ENCODE peak calls at places on chromosomes 13 and 19, in six cellular contexts. One of them, this sample, is unnamed.

GRCh38 chr19:36255316-36255715 is 40.4 kb downstream of the ZNF146 start:
- DNase-seq in testis: no peak
- DNase-seq in colonic mucosa: no peak
- DNase-seq in GM12865: no peak
- DNase-seq in heart left ventricle: no peak
- DNase-seq in astrocyte of the cerebellum: no peak
- DNase-seq in this sample: no peak

GRCh38 chr19:44745386-44745831 is 3.1 kb upstream of the BCL3 start:
- DNase-seq in astrocyte of the cerebellum: no peak
- DNase-seq in testis: peak
- DNase-seq in colonic mucosa: peak
- DNase-seq in GM12865: no peak
- DNase-seq in heart left ventricle: peak
- DNase-seq in this sample: no peak

GRCh38 chr19:44661904-44662303 is 9.4 kb upstream of the CEACAM19 start:
- DNase-seq in astrocyte of the cerebellum: no peak
- DNase-seq in colonic mucosa: no peak
- DNase-seq in testis: no peak
- DNase-seq in heart left ventricle: no peak
- DNase-seq in GM12865: no peak
- DNase-seq in this sample: no peak

GRCh38 chr13:68125087-68125480 is 894.9 kb upstream of the PCDH9 start:
- DNase-seq in heart left ventricle: no peak
- DNase-seq in colonic mucosa: no peak
- DNase-seq in testis: no peak
- DNase-seq in GM12865: no peak
- DNase-seq in astrocyte of the cerebellum: no peak
- DNase-seq in this sample: no peak

GRCh38 chr19:46298477-46299003 is 1.7 kb downstream of the HIF3A start:
- DNase-seq in colonic mucosa: no peak
- DNase-seq in GM12865: no peak
- DNase-seq in astrocyte of the cerebellum: no peak
- DNase-seq in testis: no peak
- DNase-seq in heart left ventricle: peak
- DNase-seq in this sample: no peak

GRCh38 chr13:113800576-113800926 is 41.5 kb downstream of the TMEM255B start:
- DNase-seq in heart left ventricle: peak
- DNase-seq in GM12865: no peak
- DNase-seq in colonic mucosa: no peak
- DNase-seq in astrocyte of the cerebellum: no peak
- DNase-seq in testis: no peak
- DNase-seq in this sample: no peak

GRCh38 chr13:33927315-33927714 is 109.4 kb downstream of the RFC3 start:
- DNase-seq in GM12865: no peak
- DNase-seq in testis: no peak
- DNase-seq in colonic mucosa: no peak
- DNase-seq in astrocyte of the cerebellum: peak
- DNase-seq in heart left ventricle: no peak
- DNase-seq in this sample: no peak

GRCh38 chr19:47652285-47652684 is 43.4 kb downstream of the BICRA start:
- DNase-seq in testis: no peak
- DNase-seq in colonic mucosa: no peak
- DNase-seq in heart left ventricle: no peak
- DNase-seq in astrocyte of the cerebellum: no peak
- DNase-seq in GM12865: no peak
- DNase-seq in this sample: no peak

GRCh38 chr19:16527971-16528521 is 14.2 kb downstream of the CHERP start:
- DNase-seq in astrocyte of the cerebellum: no peak
- DNase-seq in GM12865: peak
- DNase-seq in testis: peak
- DNase-seq in heart left ventricle: no peak
- DNase-seq in colonic mucosa: no peak
- DNase-seq in this sample: peak

GRCh38 chr19:51460164-51460992 is 2.1 kb upstream of the SIGLEC8 start:
- DNase-seq in astrocyte of the cerebellum: no peak
- DNase-seq in testis: peak
- DNase-seq in colonic mucosa: no peak
- DNase-seq in GM12865: no peak
- DNase-seq in heart left ventricle: no peak
- DNase-seq in this sample: no peak

GRCh38 chr13:110562696-110563462 is 1.4 kb upstream of the RAB20 start:
- DNase-seq in heart left ventricle: no peak
- DNase-seq in GM12865: no peak
- DNase-seq in testis: no peak
- DNase-seq in astrocyte of the cerebellum: no peak
- DNase-seq in colonic mucosa: no peak
- DNase-seq in this sample: no peak

GRCh38 chr13:35789335-35790166 is 313.1 kb upstream of the MAB21L1 start:
- DNase-seq in astrocyte of the cerebellum: no peak
- DNase-seq in GM12865: peak
- DNase-seq in testis: no peak
- DNase-seq in colonic mucosa: no peak
- DNase-seq in heart left ventricle: no peak
- DNase-seq in this sample: peak

GRCh38 chr13:38730332-38730731 is 43.5 kb downstream of the FREM2 start:
- DNase-seq in colonic mucosa: no peak
- DNase-seq in astrocyte of the cerebellum: no peak
- DNase-seq in GM12865: no peak
- DNase-seq in testis: no peak
- DNase-seq in heart left ventricle: no peak
- DNase-seq in this sample: no peak

GRCh38 chr13:27625839-27626238 is 4.1 kb downstream of the POLR1D start:
- DNase-seq in heart left ventricle: no peak
- DNase-seq in colonic mucosa: no peak
- DNase-seq in astrocyte of the cerebellum: no peak
- DNase-seq in GM12865: no peak
- DNase-seq in testis: no peak
- DNase-seq in this sample: no peak

GRCh38 chr19:33024398-33024797 is 40.3 kb downstream of the RHPN2 start:
- DNase-seq in GM12865: no peak
- DNase-seq in heart left ventricle: no peak
- DNase-seq in colonic mucosa: no peak
- DNase-seq in astrocyte of the cerebellum: no peak
- DNase-seq in testis: no peak
- DNase-seq in this sample: no peak

GRCh38 chr19:11295180-11295579 is 780 bp upstream of the TSPAN16 start:
- DNase-seq in heart left ventricle: no peak
- DNase-seq in GM12865: no peak
- DNase-seq in astrocyte of the cerebellum: no peak
- DNase-seq in testis: no peak
- DNase-seq in colonic mucosa: no peak
- DNase-seq in this sample: no peak

GRCh38 chr19:11295665-11296245 is at the start of gene TSPAN16:
- DNase-seq in astrocyte of the cerebellum: no peak
- DNase-seq in testis: no peak
- DNase-seq in heart left ventricle: no peak
- DNase-seq in colonic mucosa: peak
- DNase-seq in GM12865: no peak
- DNase-seq in this sample: no peak

GRCh38 chr19:11299946-11300810 is 4.2 kb downstream of the TSPAN16 start:
- DNase-seq in heart left ventricle: no peak
- DNase-seq in testis: no peak
- DNase-seq in GM12865: no peak
- DNase-seq in astrocyte of the cerebellum: no peak
- DNase-seq in colonic mucosa: no peak
- DNase-seq in this sample: no peak

GRCh38 chr19:11293468-11294389 is 2.2 kb upstream of the TSPAN16 start:
- DNase-seq in heart left ventricle: peak
- DNase-seq in testis: peak
- DNase-seq in GM12865: peak
- DNase-seq in colonic mucosa: peak
- DNase-seq in astrocyte of the cerebellum: peak
- DNase-seq in this sample: peak

DNA sequence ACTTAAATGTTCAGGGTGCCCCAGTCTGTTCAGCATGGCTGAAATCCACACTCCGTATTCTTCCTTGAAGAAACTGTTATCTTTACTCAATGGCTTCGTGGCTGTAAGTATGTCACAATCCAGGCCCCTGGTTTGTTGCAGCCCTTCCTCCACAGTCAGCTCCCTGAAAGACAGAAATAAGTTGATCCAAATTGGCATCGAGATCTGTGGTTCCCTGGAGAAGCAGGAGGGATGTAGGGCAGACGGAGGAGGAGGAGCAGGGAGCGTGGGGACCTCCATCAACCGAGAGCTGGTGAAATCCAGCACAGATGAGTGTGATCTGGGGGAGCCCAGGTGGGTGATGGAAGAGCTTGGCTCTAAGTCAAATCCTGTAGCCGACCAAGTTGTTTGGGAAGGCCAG is 304 bp downstream of the TSPAN16 start:
- DNase-seq in testis: no peak
- DNase-seq in astrocyte of the cerebellum: no peak
- DNase-seq in heart left ventricle: peak
- DNase-seq in GM12865: no peak
- DNase-seq in colonic mucosa: no peak
- DNase-seq in this sample: no peak
- TF ChIP-seq CTCF in testis: no peak
- TF ChIP-seq CTCF in astrocyte of the cerebellum: no peak
- TF ChIP-seq CTCF in heart left ventricle: no peak
- TF ChIP-seq CTCF in GM12865: no peak
- TF ChIP-seq CTCF in colonic mucosa: no peak
- TF ChIP-seq CTCF in this sample: no peak

GRCh38 chr13:30037766-30038165 is 187.3 kb upstream of the UBL3 start:
- DNase-seq in colonic mucosa: no peak
- DNase-seq in heart left ventricle: no peak
- DNase-seq in GM12865: no peak
- DNase-seq in astrocyte of the cerebellum: peak
- DNase-seq in testis: no peak
- DNase-seq in this sample: no peak

GRCh38 chr13:30042272-30042671 is 191.9 kb upstream of the UBL3 start:
- DNase-seq in testis: no peak
- DNase-seq in astrocyte of the cerebellum: no peak
- DNase-seq in GM12865: no peak
- DNase-seq in colonic mucosa: no peak
- DNase-seq in heart left ventricle: no peak
- DNase-seq in this sample: no peak

GRCh38 chr13:30037306-30037705 is 186.9 kb upstream of the UBL3 start:
- DNase-seq in GM12865: no peak
- DNase-seq in heart left ventricle: no peak
- DNase-seq in colonic mucosa: no peak
- DNase-seq in testis: no peak
- DNase-seq in astrocyte of the cerebellum: peak
- DNase-seq in this sample: no peak

GRCh38 chr13:30039506-30039905 is 189.1 kb upstream of the UBL3 start:
- DNase-seq in colonic mucosa: no peak
- DNase-seq in GM12865: no peak
- DNase-seq in astrocyte of the cerebellum: no peak
- DNase-seq in testis: no peak
- DNase-seq in heart left ventricle: no peak
- DNase-seq in this sample: no peak

GRCh38 chr13:30038884-30039283 is 188.5 kb upstream of the UBL3 start:
- DNase-seq in GM12865: no peak
- DNase-seq in heart left ventricle: no peak
- DNase-seq in colonic mucosa: no peak
- DNase-seq in testis: no peak
- DNase-seq in astrocyte of the cerebellum: no peak
- DNase-seq in this sample: no peak
- TF ChIP-seq CTCF in GM12865: no peak
- TF ChIP-seq CTCF in heart left ventricle: no peak
- TF ChIP-seq CTCF in colonic mucosa: no peak
- TF ChIP-seq CTCF in testis: no peak
- TF ChIP-seq CTCF in astrocyte of the cerebellum: no peak
- TF ChIP-seq CTCF in this sample: no peak

DNA sequence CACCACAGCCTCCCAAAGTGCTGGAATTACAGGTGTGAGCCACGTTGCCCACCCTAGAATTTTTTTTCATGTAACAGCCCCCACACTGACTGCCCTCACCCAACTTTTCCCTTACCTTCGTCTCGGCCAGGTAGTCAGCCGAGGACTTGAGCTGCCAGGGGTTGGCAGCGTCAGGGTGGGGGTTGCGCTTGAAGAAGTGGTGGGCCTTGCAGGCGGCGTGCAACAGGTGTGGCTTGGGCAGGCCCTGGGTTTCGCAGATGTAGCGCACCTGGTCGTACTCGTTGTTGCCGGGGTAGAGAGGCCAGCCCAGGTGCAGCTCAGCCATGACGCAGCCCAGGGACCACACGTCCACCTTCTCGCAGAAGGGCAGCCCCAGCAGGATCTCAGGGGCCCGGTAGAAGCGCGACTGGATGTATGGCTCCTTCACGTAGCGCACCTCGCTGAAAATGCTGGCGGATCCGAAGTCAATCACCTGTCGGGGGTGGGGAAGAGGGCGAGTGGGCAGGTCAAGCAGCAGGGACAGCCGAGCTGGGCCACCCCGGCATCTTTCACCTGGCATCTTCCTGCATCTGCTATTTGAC is 6.2 kb downstream of the HIPK4 start:
- DNase-seq in GM12865: no peak
- DNase-seq in colonic mucosa: no peak
- DNase-seq in heart left ventricle: no peak
- DNase-seq in testis: no peak
- DNase-seq in astrocyte of the cerebellum: no peak
- DNase-seq in this sample: no peak
- TF ChIP-seq CTCF in GM12865: no peak
- TF ChIP-seq CTCF in colonic mucosa: no peak
- TF ChIP-seq CTCF in heart left ventricle: no peak
- TF ChIP-seq CTCF in testis: no peak
- TF ChIP-seq CTCF in astrocyte of the cerebellum: no peak
- TF ChIP-seq CTCF in this sample: no peak

DNA sequence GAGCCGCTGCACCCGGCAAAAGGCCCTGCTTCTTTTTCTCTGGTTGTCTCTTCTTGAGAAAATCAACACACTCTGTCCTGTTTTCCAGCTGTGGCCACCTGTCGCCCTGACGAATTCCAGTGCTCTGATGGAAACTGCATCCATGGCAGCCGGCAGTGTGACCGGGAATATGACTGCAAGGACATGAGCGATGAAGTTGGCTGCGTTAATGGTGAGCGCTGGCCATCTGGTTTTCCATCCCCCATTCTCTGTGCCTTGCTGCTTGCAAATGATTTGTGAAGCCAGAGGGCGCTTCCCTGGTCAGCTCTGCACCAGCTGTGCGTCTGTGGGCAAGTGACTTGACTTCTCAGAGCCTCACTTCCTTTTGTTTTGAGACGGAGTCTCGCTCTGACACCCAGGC is 17.2 kb downstream of the LDLR start:
- DNase-seq in colonic mucosa: no peak
- DNase-seq in astrocyte of the cerebellum: no peak
- DNase-seq in heart left ventricle: peak
- DNase-seq in GM12865: no peak
- DNase-seq in testis: no peak
- DNase-seq in this sample: no peak
- TF ChIP-seq CTCF in colonic mucosa: no peak
- TF ChIP-seq CTCF in astrocyte of the cerebellum: no peak
- TF ChIP-seq CTCF in heart left ventricle: no peak
- TF ChIP-seq CTCF in GM12865: no peak
- TF ChIP-seq CTCF in testis: no peak
- TF ChIP-seq CTCF in this sample: no peak